ENCODE peak calls at places on chromosome 6, in six cellular contexts. B, K, P, V, G and U are unnamed samples.
A peak's percentile ranks its signal among the peaks of the same experiment; 100 is the strongest.

GRCh38 chr6:162976141-162976540 is 248.4 kb downstream of the PACRG start:
- DNase-seq in K (no peak), V (no peak), P (no peak), B (no peak), G (no peak), U (no peak)

GRCh38 chr6:72031471-72031870 is 145.1 kb downstream of the RIMS1 start:
- DNase-seq in G (no peak), P (no peak), K (no peak), V (no peak), B (no peak), U (no peak)

GRCh38 chr6:41286544-41287346 is at the start of gene TREM1:
- DNase-seq in B (peak; percentile 81), P (no peak), K (peak; percentile 38), V (peak; percentile 97), G (peak; percentile 44), U (no peak)

GRCh38 chr6:163260111-163260895 is 154.2 kb upstream of the QKI start:
- DNase-seq in B (no peak), P (peak; percentile 48), V (peak; percentile 43), K (peak; percentile 55), G (no peak), U (no peak)

GRCh38 chr6:22940571-22941290 is 371.4 kb downstream of the HDGFL1 start:
- DNase-seq in B (no peak), V (no peak), G (no peak), P (no peak), K (no peak), U (no peak)

GRCh38 chr6:3265671-3266070 is 6.9 kb downstream of the PSMG4 start:
- DNase-seq in P (no peak), G (no peak), B (no peak), K (no peak), V (no peak), U (no peak)

GRCh38 chr6:13256614-13257013 is 71.7 kb downstream of the TBC1D7 start:
- DNase-seq in V (peak; percentile 43), G (peak; percentile 20), P (no peak), K (no peak), B (no peak), U (no peak)

GRCh38 chr6:170176621-170177382 is 114.1 kb downstream of the DLL1 start:
- DNase-seq in K (no peak), P (no peak), V (no peak), G (peak; percentile 14), B (peak; percentile 64), U (no peak)

GRCh38 chr6:161921602-161922400 is 647.9 kb upstream of the AGPAT4 start:
- DNase-seq in B (no peak), G (no peak), K (no peak), P (no peak), V (no peak), U (no peak)

GRCh38 chr6:136779682-136780081 is 12.6 kb downstream of the MAP3K5 start:
- DNase-seq in K (no peak), V (no peak), P (no peak), G (no peak), B (no peak), U (no peak)

GRCh38 chr6:51466427-51466826 is 621.0 kb downstream of the PKHD1 start:
- DNase-seq in P (no peak), V (no peak), B (peak; percentile 21), G (no peak), K (no peak), U (no peak)

GRCh38 chr6:153645326-153645725 is 393.7 kb upstream of the OPRM1 start:
- DNase-seq in B (no peak), P (no peak), V (no peak), G (no peak), K (no peak), U (no peak)

GRCh38 chr6:92847988-92848387 is 571.4 kb downstream of the EPHA7 start:
- DNase-seq in B (no peak), K (no peak), G (no peak), P (no peak), V (no peak), U (no peak)

GRCh38 chr6:45132059-45132458 is 196.1 kb upstream of the RUNX2 start:
- DNase-seq in V (no peak), P (peak; percentile 68), B (no peak), K (no peak), G (no peak), U (no peak)

GRCh38 chr6:166279393-166279679 is 28.9 kb downstream of the PRR18 start:
- DNase-seq in G (no peak), K (no peak), P (no peak), B (no peak), V (no peak), U (no peak)

GRCh38 chr6:125824946-125825786 is 34.4 kb downstream of the NCOA7 start:
- DNase-seq in V (no peak), K (no peak), B (no peak), P (no peak), G (no peak), U (no peak)

GRCh38 chr6:167238694-167239467 is 52.2 kb upstream of the UNC93A start:
- DNase-seq in P (no peak), K (no peak), G (no peak), B (no peak), V (no peak), U (no peak)

GRCh38 chr6:143264996-143265734 is 185.3 kb downstream of the ADAT2 start:
- DNase-seq in V (no peak), G (no peak), P (no peak), K (no peak), B (no peak), U (no peak)

GRCh38 chr6:16751251-16751946 is 9.9 kb downstream of the ATXN1 start:
- DNase-seq in G (no peak), V (no peak), K (no peak), P (no peak), B (no peak), U (no peak)

GRCh38 chr6:123519191-123519510 is 117.6 kb downstream of the TRDN start:
- DNase-seq in V (no peak), K (peak; percentile 78), B (no peak), P (no peak), G (no peak), U (no peak)

GRCh38 chr6:6559994-6560393 is 28.5 kb upstream of the LY86 start:
- DNase-seq in P (no peak), B (no peak), V (peak; percentile 49), G (no peak), K (no peak), U (no peak)

GRCh38 chr6:51934098-51934497 is 153.3 kb downstream of the PKHD1 start:
- DNase-seq in P (no peak), G (no peak), B (peak; percentile 11), V (peak; percentile 27), K (no peak), U (peak; percentile 40)

GRCh38 chr6:167338551-167339117 is 13.7 kb downstream of the TTLL2 start:
- DNase-seq in P (no peak), K (no peak), G (no peak), V (no peak), B (peak; percentile 28), U (no peak)

GRCh38 chr6:57172136-57173055 is at the start of gene BAG2:
- DNase-seq in G (peak; percentile 81), K (peak; percentile 87), V (peak; percentile 98), P (peak; percentile 80), B (peak; percentile 93), U (peak; percentile 96)
- TF ChIP-seq CTCF in G (no peak), K (peak; percentile 22), V (no peak), P (no peak), B (no peak), U (peak; percentile 12)

GRCh38 chr6:146785001-146785585 is 186.3 kb downstream of the ADGB start:
- DNase-seq in B (no peak), P (peak; percentile 40), K (no peak), V (peak; percentile 79), G (no peak), U (peak; percentile 62)
- TF ChIP-seq CTCF in B (peak; percentile 41), P (peak; percentile 42), K (peak; percentile 41), V (peak; percentile 67), G (no peak), U (peak; percentile 56)

GRCh38 chr6:36665180-36665579 is 13.3 kb upstream of the CDKN1A start:
- DNase-seq in G (no peak), P (no peak), B (no peak), V (no peak), K (no peak), U (no peak)

GRCh38 chr6:36670271-36670670 is 8.2 kb upstream of the CDKN1A start:
- DNase-seq in K (no peak), G (no peak), V (no peak), P (no peak), B (no peak), U (no peak)

GRCh38 chr6:36668601-36669390 is 9.7 kb upstream of the CDKN1A start:
- DNase-seq in G (no peak), P (no peak), K (no peak), B (no peak), V (peak; percentile 36), U (no peak)

GRCh38 chr6:36663504-36664446 is 14.7 kb upstream of the CDKN1A start:
- DNase-seq in V (no peak), B (no peak), P (no peak), G (no peak), K (no peak), U (peak; percentile 34)

DNA sequence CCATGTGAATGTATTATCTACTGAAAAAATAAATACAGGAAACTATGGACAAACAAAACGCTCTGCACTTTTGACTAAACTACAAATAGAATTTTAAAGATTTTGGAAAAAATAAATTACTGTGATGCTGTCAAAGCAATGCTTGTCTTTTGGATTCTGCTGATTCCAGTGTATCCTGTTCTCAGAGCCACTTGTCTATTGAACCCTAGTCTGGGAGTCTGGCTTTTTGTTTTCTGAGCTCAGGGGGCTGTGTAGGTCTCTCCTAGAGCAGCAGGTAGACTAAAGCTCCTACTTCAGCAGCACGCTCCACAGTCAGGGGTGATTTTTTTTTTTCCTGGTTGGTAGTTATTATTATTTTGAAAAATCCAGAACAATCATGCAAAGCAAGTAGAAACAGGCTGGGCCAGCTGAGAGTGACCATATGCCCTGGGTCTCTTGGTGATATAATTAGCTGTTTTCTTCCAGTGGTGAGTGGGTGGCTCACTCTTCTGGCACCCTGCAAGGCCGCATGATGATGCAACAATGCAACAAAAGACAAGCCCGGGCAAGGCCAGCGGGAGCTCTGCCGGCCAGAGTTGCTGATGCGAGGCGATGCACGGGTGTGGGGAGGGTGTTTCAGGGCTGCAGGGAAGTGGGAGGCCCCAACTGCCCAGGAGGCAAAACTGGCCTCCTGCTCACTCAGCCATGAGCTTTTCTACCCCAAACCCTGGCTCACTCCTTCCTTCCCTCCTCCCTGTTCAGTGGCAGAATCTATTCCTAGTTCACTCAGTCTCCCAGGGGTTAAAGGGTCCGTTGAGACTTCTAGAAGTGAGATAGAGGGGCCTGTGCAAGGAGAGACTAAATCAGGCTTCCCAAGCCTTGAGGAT is 11.6 kb upstream of the CDKN1A start:
- DNase-seq in B (peak; percentile 88), G (peak; percentile 80), P (peak; percentile 41), V (peak; percentile 98), K (peak; percentile 72), U (peak; percentile 95)
- TF ChIP-seq CTCF in B (no peak), G (no peak), P (no peak), V (no peak), K (no peak), U (no peak)

DNA sequence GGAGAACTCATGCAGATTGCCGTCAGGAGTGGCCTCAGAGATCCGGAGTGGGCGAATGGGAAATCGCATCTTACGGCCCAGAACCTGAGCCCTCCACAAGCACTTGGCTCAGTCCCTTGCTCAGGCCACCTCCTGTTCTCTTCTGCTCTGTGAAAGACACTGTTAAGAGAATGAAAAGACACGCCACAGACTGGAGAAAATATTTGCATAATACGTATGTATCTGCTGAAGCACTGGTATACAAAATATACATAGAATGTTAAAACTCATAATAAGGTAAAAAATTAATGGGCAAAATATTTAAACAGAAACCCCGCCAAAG is 838 bp upstream of the POM121L2 start:
- DNase-seq in V (no peak), K (no peak), P (no peak), G (no peak), B (no peak), U (no peak)
- TF ChIP-seq CTCF in V (no peak), K (no peak), P (no peak), G (no peak), B (no peak), U (no peak)

GRCh38 chr6:15247750-15248450 is 2.0 kb downstream of the JARID2 start:
- DNase-seq in P (peak; percentile 55), K (peak; percentile 65), V (peak; percentile 80), G (peak; percentile 40), B (peak; percentile 93), U (peak; percentile 53)
- TF ChIP-seq CTCF in P (no peak), K (no peak), V (no peak), G (no peak), B (peak; percentile 24), U (peak; percentile 48)